ENCODE peak calls at places on chromosome 16, in five cellular contexts. C, T, O, R and B are unnamed samples.

GRCh38 chr16:86869288-86870022 is 291.1 kb downstream of the FOXL1 start:
- DNase-seq in T (no peak), O (no peak), R (no peak), C (no peak), B (peak)

GRCh38 chr16:54897930-54898329 is 32.7 kb upstream of the IRX5 start:
- DNase-seq in R (no peak), T (no peak), C (no peak), O (no peak), B (no peak)

GRCh38 chr16:88959022-88959421 is 18.0 kb downstream of the CBFA2T3 start:
- DNase-seq in T (no peak), O (no peak), R (no peak), C (no peak), B (no peak)

GRCh38 chr16:57938936-57939871 is 31.7 kb downstream of the CNGB1 start:
- DNase-seq in C (peak), R (peak), O (peak), T (peak), B (peak)

GRCh38 chr16:75340715-75341500 is 89.5 kb upstream of the BCAR1 start:
- DNase-seq in T (no peak), O (no peak), R (no peak), C (peak), B (no peak)

GRCh38 chr16:50254072-50254471 is 12.3 kb upstream of the ADCY7 start:
- DNase-seq in O (no peak), C (no peak), R (no peak), T (no peak), B (peak)

GRCh38 chr16:5882087-5882661 is 784.6 kb upstream of the EEF2KMT start:
- DNase-seq in R (no peak), C (no peak), T (no peak), O (no peak), B (no peak)

GRCh38 chr16:11429113-11429512 is 83.9 kb downstream of the RMI2 start:
- DNase-seq in O (no peak), C (no peak), T (no peak), R (no peak), B (no peak)

GRCh38 chr16:27549857-27550581 is at the start of the genes GTF3C1 and KATNIP:
- DNase-seq in T (peak), O (peak), C (peak), R (peak), B (peak)

GRCh38 chr16:14244344-14245010 is 173.4 kb downstream of the MRTFB start:
- DNase-seq in C (peak), O (peak), T (no peak), R (no peak), B (no peak)

GRCh38 chr16:47052666-47053640 is 79.5 kb upstream of the DNAJA2 start:
- DNase-seq in R (no peak), C (no peak), T (no peak), O (no peak), B (no peak)

GRCh38 chr16:84643180-84643583 is 5.1 kb upstream of the KLHL36 start:
- DNase-seq in C (peak), R (peak), T (peak), O (peak), B (peak)

GRCh38 chr16:85968041-85968920 is 69.3 kb downstream of the IRF8 start:
- DNase-seq in O (no peak), C (no peak), R (no peak), T (no peak), B (no peak)

GRCh38 chr16:13923703-13924298 is 3.8 kb downstream of the ERCC4 start:
- DNase-seq in T (no peak), R (no peak), O (peak), C (peak), B (no peak)

GRCh38 chr16:13992322-13992721 is 72.4 kb downstream of the ERCC4 start:
- DNase-seq in O (no peak), T (no peak), C (no peak), R (no peak), B (no peak)

GRCh38 chr16:20865420-20866126 is 34.6 kb downstream of the DCUN1D3 start:
- DNase-seq in T (no peak), O (peak), R (no peak), C (no peak), B (no peak)

GRCh38 chr16:70433456-70434103 is 5.3 kb downstream of the ST3GAL2 start:
- DNase-seq in O (peak), R (peak), C (peak), T (no peak), B (no peak)

GRCh38 chr16:27471661-27472060 is 69.7 kb downstream of the IL21R start:
- DNase-seq in C (no peak), R (no peak), T (no peak), O (no peak), B (no peak)

GRCh38 chr16:19809121-19809635 is 75.5 kb downstream of the GPRC5B start:
- DNase-seq in T (no peak), C (peak), R (peak), O (no peak), B (no peak)

GRCh38 chr16:58488531-58488930 is 11.4 kb upstream of the NDRG4 start:
- DNase-seq in C (no peak), T (no peak), R (no peak), O (no peak), B (peak)

GRCh38 chr16:2778692-2778958 is 1.5 kb upstream of the ELOB start:
- DNase-seq in C (no peak), T (peak), O (no peak), R (no peak), B (no peak)
- H3K4me3 ChIP-seq in C (peak), T (peak), O (peak), R (no peak), B (peak)

GRCh38 chr16:78002915-78003538 is 19.3 kb upstream of the CLEC3A start:
- DNase-seq in O (peak), R (peak), T (peak), C (peak), B (peak)

GRCh38 chr16:78004501-78004900 is 17.8 kb upstream of the CLEC3A start:
- DNase-seq in C (no peak), R (no peak), O (no peak), T (no peak), B (no peak)

GRCh38 chr16:78007121-78007520 is 15.2 kb upstream of the CLEC3A start:
- DNase-seq in T (no peak), O (no peak), C (no peak), R (no peak), B (no peak)

DNA sequence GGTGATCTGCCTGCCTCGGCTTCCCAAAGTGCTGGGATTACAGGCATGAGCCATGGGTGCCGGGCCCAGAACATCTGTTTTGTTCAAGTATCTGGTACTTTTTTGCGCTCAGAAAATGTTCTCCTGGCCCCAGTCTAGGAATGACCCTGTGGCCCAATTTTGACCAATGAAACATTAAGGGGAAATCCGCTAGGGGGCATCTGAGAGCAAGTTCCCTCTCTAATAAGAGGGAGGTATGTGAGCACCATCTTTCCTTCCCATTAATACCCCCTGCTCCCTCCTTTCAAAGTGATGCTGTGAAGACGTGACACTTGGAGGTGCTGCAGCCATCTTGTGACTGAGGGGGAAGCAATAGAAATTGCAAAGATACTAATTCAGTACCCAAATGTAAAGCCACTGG is 16.5 kb upstream of the CLEC3A start:
- DNase-seq in O (no peak), R (no peak), C (no peak), T (no peak), B (no peak)
- TF ChIP-seq CTCF in O (no peak), R (no peak), C (no peak), T (no peak), B (peak)

GRCh38 chr16:67708368-67708771 is 10.7 kb downstream of the GFOD2 start:
- DNase-seq in T (no peak), R (no peak), C (no peak), O (peak), B (no peak)

GRCh38 chr16:67707790-67708189 is 11.3 kb downstream of the GFOD2 start:
- DNase-seq in C (no peak), T (no peak), R (no peak), O (no peak), B (no peak)

GRCh38 chr16:67704110-67704509 is 15.0 kb downstream of the GFOD2 start:
- DNase-seq in O (no peak), R (no peak), C (no peak), T (no peak), B (no peak)

GRCh38 chr16:67709050-67709449 is 10.1 kb downstream of the GFOD2 start:
- DNase-seq in O (no peak), R (no peak), C (no peak), T (no peak), B (no peak)

DNA sequence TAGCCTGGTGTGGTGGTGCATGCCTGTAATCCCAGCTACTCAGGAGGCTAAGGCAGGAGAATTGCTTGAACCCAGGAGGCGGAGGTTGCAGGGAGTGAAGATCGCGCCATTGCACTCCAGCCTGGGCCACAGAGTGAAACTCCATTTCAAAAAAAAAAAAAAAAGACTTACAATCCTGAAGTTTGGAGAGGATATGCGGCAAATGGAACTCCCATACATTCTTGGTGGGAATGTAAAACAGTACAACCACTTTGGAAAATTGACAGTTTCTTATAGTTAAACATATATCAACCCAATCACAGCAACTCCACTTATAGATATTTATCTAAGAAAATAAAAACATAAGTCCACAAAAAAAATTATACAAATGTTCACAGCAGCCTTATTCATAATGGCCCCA is 11.9 kb downstream of the GFOD2 start:
- DNase-seq in T (no peak), O (no peak), R (no peak), C (no peak), B (no peak)
- H3K4me3 ChIP-seq in T (no peak), O (no peak), R (no peak), C (no peak), B (no peak)

DNA sequence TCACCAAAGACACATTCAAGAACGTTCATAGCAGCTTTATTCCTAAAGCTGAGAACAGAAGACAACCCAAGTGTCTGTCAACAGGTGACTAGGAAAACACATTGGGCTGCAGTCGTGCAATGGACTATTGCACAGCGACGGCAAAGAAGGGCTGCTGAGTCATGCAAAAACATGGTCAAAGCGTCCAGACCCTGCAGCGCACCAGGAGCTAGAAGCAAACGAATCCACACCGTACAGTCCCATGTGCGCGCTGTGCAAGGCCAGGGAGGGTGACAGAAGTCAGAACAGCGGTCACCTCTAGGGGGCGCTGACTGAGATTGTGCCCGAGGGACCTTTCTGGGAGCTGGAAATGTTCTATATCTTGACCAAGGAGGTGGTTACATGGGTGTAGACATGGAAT is 266.4 kb downstream of the MAF start:
- DNase-seq in C (no peak), T (no peak), O (no peak), R (no peak), B (no peak)
- TF ChIP-seq CTCF in C (no peak), T (peak), O (no peak), R (no peak), B (peak)

GRCh38 chr16:2023098-2023925 is 3.4 kb upstream of the NHERF2 start:
- DNase-seq in R (peak), C (peak), T (peak), O (peak), B (peak)

GRCh38 chr16:2019500-2019899 is at the start of gene NPW:
- DNase-seq in C (no peak), T (no peak), R (no peak), O (no peak), B (no peak)

GRCh38 chr16:2022723-2023097 is 3.1 kb downstream of the NPW start:
- DNase-seq in C (peak), R (peak), O (peak), T (no peak), B (no peak)

GRCh38 chr16:2016407-2016922 is 3.1 kb upstream of the NPW start:
- DNase-seq in T (no peak), C (no peak), O (no peak), R (no peak), B (no peak)

DNA sequence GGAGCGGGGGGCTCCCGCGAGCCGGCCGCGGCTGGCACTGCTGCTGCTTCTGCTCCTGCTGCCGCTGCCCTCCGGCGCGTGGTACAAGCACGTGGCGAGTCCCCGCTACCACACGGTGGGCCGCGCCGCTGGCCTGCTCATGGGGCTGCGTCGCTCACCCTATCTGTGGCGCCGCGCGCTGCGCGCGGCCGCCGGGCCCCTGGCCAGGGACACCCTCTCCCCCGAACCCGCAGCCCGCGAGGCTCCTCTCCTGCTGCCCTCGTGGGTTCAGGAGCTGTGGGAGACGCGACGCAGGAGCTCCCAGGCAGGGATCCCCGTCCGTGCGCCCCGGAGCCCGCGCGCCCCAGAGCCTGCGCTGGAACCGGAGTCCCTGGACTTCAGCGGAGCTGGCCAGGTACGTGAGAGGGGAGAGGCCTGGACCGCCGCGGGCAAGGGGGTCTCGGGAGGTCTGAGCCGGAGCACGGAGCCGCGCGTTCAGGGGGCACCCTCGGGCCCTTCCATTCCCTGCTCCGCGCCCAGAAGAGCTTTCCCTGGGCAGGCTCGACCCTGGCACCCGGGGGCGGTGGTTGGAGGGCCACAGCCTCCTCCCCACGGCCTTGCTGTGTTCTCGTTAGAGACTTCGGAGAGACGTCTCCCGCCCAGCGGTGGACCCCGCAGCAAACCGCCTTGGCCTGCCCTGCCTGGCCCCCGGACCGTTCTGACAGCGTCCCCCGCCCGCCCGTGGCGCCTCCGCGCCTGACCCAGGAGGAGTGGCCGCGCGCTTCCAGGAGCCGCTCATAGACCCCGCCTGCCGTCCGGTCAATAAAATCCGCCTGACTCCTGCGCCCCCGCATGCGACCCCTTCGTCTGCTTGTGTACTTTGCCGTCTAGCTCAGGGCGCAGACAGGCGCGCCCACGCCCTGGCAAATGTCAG is 590 bp downstream of the NPW start:
- DNase-seq in R (no peak), T (no peak), C (no peak), O (no peak), B (no peak)
- H3K4me3 ChIP-seq in R (no peak), T (no peak), C (peak), O (no peak), B (no peak)